ENCODE peak calls at places on chromosomes 5 and 9, in four cellular contexts. X is H54, E is right cardiac atrium, W is A549. Q is an unnamed sample.

GRCh38 chr5:156522651-156523529 is 195.9 kb downstream of the SGCD start:
- DNase-seq in X (no peak), E (no peak), W (no peak), Q (no peak)

GRCh38 chr5:127505819-127506218 is 11.6 kb upstream of the PRRC1 start:
- DNase-seq in X (no peak), E (no peak), W (no peak), Q (no peak)

GRCh38 chr9:76773051-76773450 is 8.8 kb downstream of the PCA3 start:
- DNase-seq in X (no peak), E (no peak), W (no peak), Q (no peak)

GRCh38 chr5:176653401-176653800 is 6.1 kb downstream of the TSPAN17 start:
- DNase-seq in X (no peak), E (no peak), W (no peak), Q (no peak)

GRCh38 chr9:7567687-7568086 is 231.9 kb downstream of the DMAC1 start:
- DNase-seq in X (no peak), E (no peak), W (no peak), Q (no peak)

GRCh38 chr9:112555844-112556482 is 69.3 kb downstream of the KIAA1958 start:
- DNase-seq in X (no peak), E (no peak), W (no peak), Q (no peak)

GRCh38 chr5:83512051-83512745 is 40.7 kb downstream of the VCAN start:
- DNase-seq in X (no peak), E (no peak), W (no peak), Q (no peak)

GRCh38 chr5:115484368-115484767 is 60.2 kb downstream of the FEM1C start:
- DNase-seq in X (no peak), E (no peak), W (no peak), Q (no peak)

GRCh38 chr9:80556631-80557030 is 984.9 kb downstream of the TLE4 start:
- DNase-seq in X (no peak), E (no peak), W (no peak), Q (no peak)

GRCh38 chr5:139670369-139671095 is 22.4 kb downstream of the CXXC5 start:
- DNase-seq in X (no peak), E (no peak), W (peak; percentile 53), Q (no peak)

GRCh38 chr9:91155746-91156145 is 206.0 kb downstream of the AUH start:
- DNase-seq in X (no peak), E (no peak), W (no peak), Q (no peak)

GRCh38 chr9:94916956-94917355 is 190.5 kb downstream of the AOPEP start:
- DNase-seq in X (no peak), E (no peak), W (no peak), Q (no peak)

GRCh38 chr9:137786511-137786920 is 91.1 kb upstream of the CACNA1B start:
- DNase-seq in X (no peak), E (peak; percentile 51), W (no peak), Q (no peak)

GRCh38 chr5:160656961-160657570 is 194.9 kb downstream of the ATP10B start:
- DNase-seq in X (no peak), E (no peak), W (no peak), Q (no peak)

GRCh38 chr5:132089363-132089762 is 15.8 kb downstream of the CSF2 start:
- DNase-seq in X (no peak), E (no peak), W (no peak), Q (no peak)

GRCh38 chr5:43486353-43486752 is 2.7 kb upstream of the TMEM267 start:
- DNase-seq in X (no peak), E (no peak), W (no peak), Q (no peak)

GRCh38 chr9:114790521-114790920 is 15.3 kb downstream of the TNFSF15 start:
- DNase-seq in X (no peak), E (no peak), W (no peak), Q (no peak)

GRCh38 chr9:19988281-19988680 is 199.4 kb upstream of the SLC24A2 start:
- DNase-seq in X (no peak), E (no peak), W (no peak), Q (no peak)

GRCh38 chr5:124735169-124735858 is 11.1 kb downstream of the ZNF608 start:
- DNase-seq in X (no peak), E (peak; percentile 37), W (no peak), Q (no peak)

GRCh38 chr9:38125889-38126288 is 56.9 kb upstream of the SHB start:
- DNase-seq in X (no peak), E (no peak), W (no peak), Q (no peak)

GRCh38 chr9:33166263-33167083 is 663 bp downstream of the B4GALT1 start:
- DNase-seq in X (no peak), E (peak; percentile 67), W (peak; percentile 53), Q (no peak)

GRCh38 chr5:6110441-6111005 is 267.8 kb downstream of the MED10 start:
- DNase-seq in X (no peak), E (no peak), W (no peak), Q (no peak)

GRCh38 chr9:98755006-98755618 is 41.2 kb downstream of the ANKS6 start:
- DNase-seq in X (no peak), E (no peak), W (no peak), Q (no peak)

GRCh38 chr5:10539685-10539998 is 24.2 kb upstream of the ANKRD33B start:
- DNase-seq in X (no peak), E (no peak), W (no peak), Q (no peak)

GRCh38 chr9:88173378-88173999 is 35.2 kb upstream of the SPATA31C2 start:
- DNase-seq in X (peak; percentile 30), E (peak; percentile 28), W (peak; percentile 21), Q (peak; percentile 56)

GRCh38 chr9:127521919-127522304 is 70.6 kb downstream of the LRSAM1 start:
- DNase-seq in X (no peak), E (peak; percentile 68), W (no peak), Q (peak; percentile 58)

GRCh38 chr5:9559965-9560364 is 14.1 kb upstream of the SEMA5A start:
- DNase-seq in X (no peak), E (no peak), W (no peak), Q (no peak)

GRCh38 chr5:142420521-142420920 is 95.7 kb upstream of the SPRY4 start:
- DNase-seq in X (no peak), E (no peak), W (no peak), Q (no peak)

GRCh38 chr5:91477408-91477807 is 94.3 kb upstream of the ARRDC3 start:
- DNase-seq in X (no peak), E (no peak), W (no peak), Q (no peak)

GRCh38 chr9:27800159-27800558 is 226.9 kb upstream of the C9orf72 start:
- DNase-seq in X (no peak), E (no peak), W (no peak), Q (no peak)

GRCh38 chr9:695252-695651 is 146.2 kb upstream of the DMRT1 start:
- DNase-seq in X (no peak), E (no peak), W (no peak), Q (no peak)

Q was measured in heart left ventricle.